ENCODE peak calls at places on chromosomes 7 and 10, in six cellular contexts. A is ovary, Q is cardiac fibroblast, Y is fibroblast of lung, W is progenitor cell of endocrine pancreas, G is A549. J is an unnamed sample.

GRCh38 chr7:30660331-30661255 is 21.7 kb downstream of the CRHR2 start:
- DNase-seq in A (no peak), Q (no peak), Y (no peak), W (no peak), G (no peak), J (no peak)

GRCh38 chr10:72164617-72165016 is 51.2 kb upstream of the ANAPC16 start:
- DNase-seq in W (no peak), A (no peak), G (no peak), Q (no peak), Y (peak), J (no peak)

GRCh38 chr10:111323567-111323966 is 246.7 kb downstream of the ADRA2A start:
- DNase-seq in Q (peak), A (no peak), Y (no peak), G (peak), W (no peak), J (no peak)

GRCh38 chr7:21844742-21845141 is 101.0 kb downstream of the CDCA7L start:
- DNase-seq in Q (no peak), G (no peak), A (no peak), W (no peak), Y (peak), J (no peak)

GRCh38 chr10:35493196-35494118 is 111.7 kb upstream of the GJD4 start:
- DNase-seq in G (no peak), Q (no peak), W (no peak), A (no peak), Y (no peak), J (no peak)

GRCh38 chr7:32045228-32045627 is 25.0 kb downstream of the PDE1C start:
- DNase-seq in A (no peak), Y (no peak), G (peak), Q (no peak), W (no peak), J (no peak)

GRCh38 chr7:149010451-149010850 is 17.9 kb downstream of the PDIA4 start:
- DNase-seq in G (no peak), Q (no peak), A (no peak), W (no peak), Y (no peak), J (no peak)

GRCh38 chr7:157279973-157280841 is 56.6 kb upstream of the DNAJB6 start:
- DNase-seq in Q (no peak), G (no peak), W (no peak), Y (no peak), A (no peak), J (no peak)

GRCh38 chr10:44194435-44194834 is 190.5 kb downstream of the CXCL12 start:
- DNase-seq in G (no peak), W (no peak), Y (no peak), A (no peak), Q (no peak), J (no peak)

GRCh38 chr10:91797874-91798735 is at the start of gene TNKS2:
- DNase-seq in Y (peak), W (peak), A (peak), Q (peak), G (peak), J (peak)

GRCh38 chr7:110010379-110010778 is 1080.5 kb upstream of the LRRN3 start:
- DNase-seq in A (no peak), Q (no peak), G (no peak), Y (no peak), W (peak), J (no peak)

GRCh38 chr10:112429654-112430230 is 17.0 kb downstream of the ZDHHC6 start:
- DNase-seq in G (no peak), Y (no peak), A (no peak), W (no peak), Q (no peak), J (no peak)

GRCh38 chr7:67484244-67484751 is 487.7 kb downstream of the TYW1 start:
- DNase-seq in Y (peak), G (peak), A (peak), W (peak), Q (peak), J (peak)

GRCh38 chr7:94700926-94701554 is 45.1 kb upstream of the SGCE start:
- DNase-seq in Q (peak), Y (peak), G (no peak), A (no peak), W (no peak), J (no peak)

GRCh38 chr7:100801833-100802568 is 25.3 kb downstream of the EPHB4 start:
- DNase-seq in A (peak), Q (peak), G (peak), Y (peak), W (peak), J (no peak)

GRCh38 chr7:45054442-45054841 is 34.3 kb downstream of the NACAD start:
- DNase-seq in Y (no peak), A (no peak), G (no peak), W (no peak), Q (no peak), J (no peak)

GRCh38 chr10:47187592-47187991 is 112.4 kb upstream of the GDF10 start:
- DNase-seq in Y (no peak), W (no peak), G (no peak), Q (no peak), A (no peak), J (no peak)

GRCh38 chr7:75881436-75882095 is 2.7 kb downstream of the RHBDD2 start:
- DNase-seq in Q (peak), W (no peak), G (no peak), A (no peak), Y (no peak), J (no peak)

GRCh38 chr7:102291056-102291915 is 4.6 kb downstream of the SH2B2 start:
- DNase-seq in Q (no peak), G (no peak), W (no peak), Y (no peak), A (no peak), J (no peak)

GRCh38 chr10:63929826-63930467 is 408.7 kb downstream of the REEP3 start:
- DNase-seq in G (no peak), W (no peak), A (peak), Q (no peak), Y (no peak), J (no peak)

GRCh38 chr7:28168393-28169158 is 12.0 kb downstream of the JAZF1 start:
- DNase-seq in G (no peak), Y (peak), A (no peak), W (no peak), Q (no peak), J (no peak)

GRCh38 chr10:24249829-24250415 is 41.0 kb downstream of the KIAA1217 start:
- DNase-seq in G (no peak), Q (peak), A (no peak), Y (no peak), W (no peak), J (no peak)

GRCh38 chr10:16765532-16766365 is 51.5 kb downstream of the RSU1 start:
- DNase-seq in Q (no peak), Y (no peak), A (no peak), G (no peak), W (no peak), J (no peak)

GRCh38 chr10:91552706-91553105 is 80.2 kb downstream of the PPP1R3C start:
- DNase-seq in W (no peak), A (peak), G (peak), Y (peak), Q (peak), J (no peak)

GRCh38 chr7:149690688-149691446 is 82.5 kb downstream of the ZNF467 start:
- DNase-seq in G (peak), Q (peak), A (no peak), Y (peak), W (no peak), J (peak)

GRCh38 chr10:95818663-95819062 is 62.7 kb downstream of the ENTPD1 start:
- DNase-seq in Y (peak), G (no peak), A (no peak), W (no peak), Q (peak), J (no peak)

GRCh38 chr10:69880301-69881081 is 78.8 kb downstream of the COL13A1 start:
- DNase-seq in G (no peak), W (no peak), A (no peak), Y (no peak), Q (no peak), J (no peak)

GRCh38 chr7:115749924-115750323 is 280.6 kb downstream of the TFEC start:
- DNase-seq in A (no peak), W (no peak), Q (peak), G (no peak), Y (no peak), J (no peak)

GRCh38 chr7:2811476-2812118 is 32.5 kb downstream of the GNA12 start:
- DNase-seq in A (peak), Q (peak), G (no peak), Y (peak), W (no peak), J (no peak)

GRCh38 chr7:46003161-46003560 is 82.1 kb upstream of the IGFBP3 start:
- DNase-seq in Q (no peak), W (no peak), A (no peak), Y (peak), G (no peak), J (no peak)

GRCh38 chr7:44796034-44796503 is 412 bp upstream of the PPIA start:
- DNase-seq in Y (peak), G (no peak), Q (peak), A (no peak), W (no peak), J (peak)

GRCh38 chr10:21638681-21639080 is 104.6 kb downstream of the MLLT10 start:
- DNase-seq in Q (no peak), A (no peak), G (no peak), W (no peak), Y (no peak), J (no peak)

GRCh38 chr7:47458057-47458456 is 123.9 kb downstream of the TNS3 start:
- DNase-seq in Y (peak), G (no peak), W (no peak), A (peak), Q (peak), J (no peak)

GRCh38 chr7:151461096-151461941 is 21.4 kb upstream of the CRYGN start:
- DNase-seq in A (no peak), G (no peak), W (no peak), Q (no peak), Y (no peak), J (no peak)

DNA sequence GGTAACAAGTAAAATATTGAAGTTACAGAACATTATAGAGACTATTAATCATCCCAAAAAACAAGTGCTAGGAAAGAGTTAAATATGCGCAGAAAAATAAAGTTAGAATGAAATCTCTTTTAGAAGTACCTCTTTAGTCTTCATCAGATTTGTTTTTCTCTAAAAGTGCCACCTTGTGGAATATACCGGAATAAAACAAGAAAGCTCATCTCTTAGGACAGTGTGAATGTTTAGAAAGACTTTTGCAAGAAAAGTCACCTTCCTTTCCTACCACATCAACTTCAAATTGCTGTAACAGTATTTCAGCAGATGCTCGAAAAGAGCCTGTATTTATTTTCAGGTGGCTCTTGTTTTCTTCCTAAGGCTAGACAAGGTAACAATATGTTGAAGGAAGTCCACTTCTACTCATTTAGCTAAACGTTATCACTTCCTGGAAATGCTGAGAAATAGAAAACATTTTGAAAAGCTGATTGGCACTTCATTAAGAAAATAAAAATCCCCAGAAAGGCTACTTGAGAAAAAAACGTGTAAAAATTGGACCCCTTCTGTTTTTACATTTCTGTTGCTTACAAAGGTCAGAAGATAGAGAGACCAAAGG is 19.8 kb upstream of the FAM133B start:
- DNase-seq in A (no peak), W (no peak), Q (peak), Y (peak), G (peak), J (no peak)
- TF ChIP-seq CTCF in A (no peak), W (peak), Q (peak), Y (no peak), G (peak), J (peak)

GRCh38 chr10:12251581-12251980 is 55.6 kb downstream of the CDC123 start:
- DNase-seq in Q (no peak), A (no peak), W (no peak), Y (no peak), G (no peak), J (no peak)

GRCh38 chr10:12250181-12250580 is 54.2 kb downstream of the CDC123 start:
- DNase-seq in Y (no peak), A (no peak), Q (no peak), W (no peak), G (no peak), J (no peak)

GRCh38 chr10:12255048-12255447 is 59.1 kb downstream of the CDC123 start:
- DNase-seq in A (no peak), Y (no peak), G (no peak), W (no peak), Q (no peak), J (no peak)

GRCh38 chr10:12252882-12253546 is 57.0 kb downstream of the CDC123 start:
- DNase-seq in Y (peak), W (no peak), A (no peak), Q (no peak), G (peak), J (peak)
- TF ChIP-seq CTCF in Y (no peak), W (peak), A (no peak), Q (peak), G (peak), J (peak)

DNA sequence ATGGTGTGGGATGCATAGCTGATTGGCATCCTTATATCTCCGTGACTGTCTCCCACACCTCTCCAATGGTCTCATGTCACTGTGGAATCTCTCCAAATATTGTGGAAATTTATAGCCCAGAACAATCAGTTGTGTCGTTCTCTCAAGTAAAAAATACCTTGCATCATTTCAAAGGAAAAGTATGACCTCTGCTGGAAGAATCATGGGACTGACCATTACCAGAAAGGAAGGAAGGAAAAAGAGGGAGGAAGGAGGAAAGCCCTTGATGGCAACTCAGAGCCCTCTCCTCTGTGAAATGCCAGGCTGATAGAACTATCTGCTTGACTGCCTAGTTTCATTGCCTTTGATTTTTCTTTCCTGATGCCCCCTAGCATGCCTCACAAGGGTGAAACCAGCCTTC is 76.3 kb downstream of the FOXI2 start:
- DNase-seq in W (no peak), G (no peak), Q (no peak), Y (no peak), A (no peak), J (no peak)
- TF ChIP-seq CTCF in W (peak), G (peak), Q (no peak), Y (no peak), A (peak), J (peak)

GRCh38 chr7:143043391-143043790 is 8.8 kb upstream of the OR6V1 start:
- DNase-seq in Y (no peak), Q (peak), A (no peak), G (no peak), W (no peak), J (no peak)

GRCh38 chr7:143049380-143049779 is 2.8 kb upstream of the OR6V1 start:
- DNase-seq in W (no peak), Q (no peak), A (no peak), Y (no peak), G (no peak), J (no peak)

GRCh38 chr7:143048827-143049226 is 3.3 kb upstream of the OR6V1 start:
- DNase-seq in Q (no peak), W (no peak), G (no peak), A (no peak), Y (no peak), J (no peak)

GRCh38 chr7:143047327-143047726 is 4.8 kb upstream of the OR6V1 start:
- DNase-seq in W (no peak), Q (no peak), A (no peak), Y (no peak), G (no peak), J (no peak)

GRCh38 chr7:143046334-143046935 is 5.7 kb upstream of the OR6V1 start:
- DNase-seq in G (no peak), Q (no peak), A (no peak), Y (no peak), W (no peak), J (no peak)
- TF ChIP-seq CTCF in G (no peak), Q (no peak), A (no peak), Y (no peak), W (no peak), J (no peak)

GRCh38 chr10:60549686-60550085 is 160.0 kb upstream of the ANK3 start:
- DNase-seq in Y (peak), A (no peak), W (no peak), Q (peak), G (peak), J (no peak)
- TF ChIP-seq CTCF in Y (no peak), A (no peak), W (peak), Q (peak), G (peak), J (no peak)

DNA sequence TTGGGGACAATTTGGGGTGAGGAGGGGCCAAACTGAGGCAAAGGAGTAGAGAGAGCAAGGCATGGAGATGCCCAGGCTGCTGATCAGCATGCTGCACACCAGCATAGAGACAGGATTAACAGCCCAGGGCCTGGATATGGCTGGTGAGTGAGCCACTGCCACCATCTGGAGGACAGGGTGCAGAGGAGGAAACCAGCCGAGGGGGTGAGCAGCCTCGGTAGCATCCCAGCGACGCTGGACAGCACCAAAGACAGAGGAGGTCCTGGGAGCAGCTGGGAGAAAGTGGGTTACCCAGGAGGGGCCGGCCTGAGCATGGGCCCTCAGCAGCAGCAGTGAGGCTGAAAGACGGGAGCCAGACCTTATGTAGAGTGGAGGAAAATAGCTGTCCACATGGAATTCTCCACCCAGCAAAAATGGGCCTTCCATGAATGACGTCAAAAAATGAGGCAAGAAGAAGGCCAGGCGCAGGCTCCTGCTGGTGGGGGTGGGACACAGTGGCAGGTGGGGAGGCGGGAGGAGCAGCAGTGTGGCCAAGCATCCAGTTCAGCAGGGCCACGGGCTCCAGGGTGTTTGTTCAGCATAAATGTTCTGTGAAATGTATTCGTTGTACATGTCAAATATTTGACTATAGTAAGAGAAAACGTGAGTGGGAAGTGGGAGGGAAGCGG is 16.7 kb downstream of the RET start:
- DNase-seq in W (no peak), Y (no peak), A (no peak), G (peak), Q (no peak), J (no peak)
- TF ChIP-seq CTCF in W (peak), Y (no peak), A (no peak), G (no peak), Q (no peak), J (no peak)

GRCh38 chr10:106722524-106722923 is 442.0 kb downstream of the SORCS1 start:
- DNase-seq in W (no peak), A (no peak), G (no peak), Q (no peak), Y (no peak), J (no peak)
- TF ChIP-seq CTCF in W (peak), A (no peak), G (no peak), Q (no peak), Y (no peak), J (peak)

GRCh38 chr7:12403287-12404181 is at the start of gene VWDE:
- DNase-seq in Q (peak), G (peak), W (peak), Y (peak), A (no peak), J (peak)
- TF ChIP-seq CTCF in Q (no peak), G (no peak), W (peak), Y (no peak), A (no peak), J (no peak)

GRCh38 chr10:89207181-89207800 is at the start of gene CH25H:
- DNase-seq in A (peak), W (peak), Y (peak), G (peak), Q (peak), J (peak)

GRCh38 chr10:89206402-89207180 is 526 bp downstream of the CH25H start:
- DNase-seq in Y (peak), A (peak), G (peak), W (no peak), Q (peak), J (peak)

GRCh38 chr10:89210794-89211425 is 3.8 kb upstream of the CH25H start:
- DNase-seq in Y (no peak), Q (no peak), A (no peak), W (no peak), G (no peak), J (no peak)

GRCh38 chr10:89209718-89210117 is 2.6 kb upstream of the CH25H start:
- DNase-seq in W (no peak), Y (no peak), G (no peak), Q (no peak), A (no peak), J (no peak)

DNA sequence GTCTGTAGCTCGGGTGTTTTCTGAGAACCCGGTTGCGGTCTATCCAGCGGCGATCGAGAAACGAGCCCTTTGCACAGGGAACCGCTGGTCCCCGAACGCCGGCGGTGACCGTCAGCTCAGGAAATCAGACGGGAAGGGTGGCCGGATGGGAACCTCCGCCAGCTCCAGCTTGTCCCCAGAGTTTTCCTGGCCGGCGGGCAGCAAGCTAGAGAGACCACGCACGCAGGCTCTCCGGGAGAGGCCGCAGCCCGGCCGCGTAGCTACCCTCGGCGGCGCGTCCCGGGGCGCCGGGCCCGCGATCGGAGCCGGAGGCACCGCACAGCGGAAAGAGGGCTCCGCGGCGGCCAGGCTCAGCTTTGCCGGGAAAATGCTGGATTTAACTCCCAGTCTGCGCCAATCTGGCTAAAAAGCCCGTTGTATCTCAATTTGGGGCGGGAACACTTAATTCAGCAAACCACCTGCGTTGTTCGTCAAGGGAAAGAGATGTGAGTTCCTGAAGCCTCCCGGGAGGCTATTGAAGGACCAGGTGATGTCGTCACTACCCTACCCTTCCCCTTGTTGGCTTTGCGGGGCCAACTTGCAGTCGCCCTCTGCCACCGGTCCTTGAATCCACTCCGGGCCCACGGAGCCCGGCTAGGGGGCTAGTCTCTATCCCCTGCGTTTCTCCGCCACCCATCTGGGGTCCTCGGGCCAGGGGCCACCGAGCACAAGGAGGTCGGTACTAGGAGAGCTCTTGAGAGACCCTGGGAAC is 859 bp upstream of the CH25H start:
- DNase-seq in W (no peak), Q (peak), G (no peak), A (peak), Y (no peak), J (peak)
- TF ChIP-seq CTCF in W (no peak), Q (no peak), G (no peak), A (no peak), Y (no peak), J (no peak)

J was measured in endothelial cell.